ENCODE peak calls at places on chromosomes 13 and 19, in nine cellular contexts. L is EL; D is mesothelial cell of epicardium; Z is caudate nucleus; Y is hypothalamus; H is HS-27A; G is activated CD4-positive, alpha-beta T cell treated with anti-CD3 and anti-CD28 coated beads for 36 hours; Q is heart left ventricle; E is NCI-H2081. P is an unnamed sample.
A peak's percentile ranks its signal among the peaks of the same experiment; 100 is the strongest.

GRCh38 chr19:17420267-17420924 is 549 bp downstream of the MVB12A start:
- DNase-seq in L (peak; percentile 40), D (peak; percentile 55), Z (no peak), Y (no peak), H (no peak), G (peak; percentile 49), Q (peak; percentile 47), E (peak; percentile 35), P (peak; percentile 7)

GRCh38 chr19:42293539-42293938 is 8.4 kb upstream of the PRR19 start:
- DNase-seq in L (no peak), D (no peak), Z (no peak), Y (no peak), H (no peak), G (peak; percentile 29), Q (no peak), E (no peak), P (no peak)

GRCh38 chr13:114143806-114144605 is 11.6 kb upstream of the RASA3 start:
- DNase-seq in L (no peak), D (no peak), Z (no peak), Y (no peak), H (no peak), G (peak; percentile 76), Q (peak; percentile 17), E (no peak), P (no peak)

GRCh38 chr19:35266149-35266903 is 2.4 kb upstream of the USF2 start:
- DNase-seq in L (no peak), D (no peak), Z (no peak), Y (no peak), H (no peak), G (peak; percentile 8), Q (no peak), E (no peak), P (no peak)

GRCh38 chr13:91894311-91894710 is 495.9 kb downstream of the GPC5 start:
- DNase-seq in L (no peak), D (no peak), Z (no peak), Y (no peak), H (no peak), G (no peak), Q (no peak), E (no peak), P (no peak)

GRCh38 chr19:35715981-35716734 is 1.6 kb upstream of the KMT2B start:
- DNase-seq in L (no peak), D (peak; percentile 49), Z (no peak), Y (peak; percentile 49), H (no peak), G (peak; percentile 61), Q (no peak), E (no peak), P (no peak)

GRCh38 chr13:100694722-100695644 is 20.4 kb upstream of the TMTC4 start:
- DNase-seq in L (peak; percentile 68), D (peak; percentile 58), Z (no peak), Y (no peak), H (no peak), G (peak; percentile 39), Q (peak; percentile 45), E (no peak), P (no peak)

GRCh38 chr13:29481603-29482002 is 113.9 kb downstream of the SLC7A1 start:
- DNase-seq in L (no peak), D (no peak), Z (no peak), Y (no peak), H (no peak), G (no peak), Q (no peak), E (no peak), P (no peak)

GRCh38 chr19:4013886-4014540 is 6.5 kb downstream of the PIAS4 start:
- DNase-seq in L (no peak), D (no peak), Z (no peak), Y (no peak), H (no peak), G (no peak), Q (no peak), E (no peak), P (no peak)

GRCh38 chr19:39428309-39429112 is 7.2 kb downstream of the RPS16 start:
- DNase-seq in L (peak; percentile 90), D (peak; percentile 70), Z (no peak), Y (no peak), H (no peak), G (no peak), Q (peak; percentile 86), E (no peak), P (no peak)

GRCh38 chr13:110664673-110665072 is 41.2 kb downstream of the CARS2 start:
- DNase-seq in L (no peak), D (no peak), Z (no peak), Y (no peak), H (no peak), G (no peak), Q (no peak), E (no peak), P (no peak)

GRCh38 chr13:98492335-98493034 is 84.4 kb downstream of the STK24 start:
- DNase-seq in L (no peak), D (no peak), Z (no peak), Y (no peak), H (no peak), G (no peak), Q (no peak), E (no peak), P (no peak)

GRCh38 chr13:21058361-21058760 is 3.0 kb downstream of the LATS2 start:
- DNase-seq in L (peak; percentile 55), D (no peak), Z (no peak), Y (no peak), H (no peak), G (no peak), Q (no peak), E (no peak), P (no peak)

GRCh38 chr19:38183227-38183914 is 40.7 kb downstream of the DPF1 start:
- DNase-seq in L (no peak), D (peak; percentile 62), Z (peak; percentile 60), Y (no peak), H (no peak), G (peak; percentile 14), Q (peak; percentile 51), E (no peak), P (no peak)

GRCh38 chr19:1129535-1129934 is 25.7 kb downstream of the GPX4 start:
- DNase-seq in L (no peak), D (no peak), Z (no peak), Y (no peak), H (no peak), G (no peak), Q (no peak), E (no peak), P (no peak)

GRCh38 chr13:72384879-72385278 is 342.6 kb downstream of the MZT1 start:
- DNase-seq in L (peak; percentile 49), D (no peak), Z (no peak), Y (no peak), H (no peak), G (no peak), Q (no peak), E (no peak), P (no peak)

GRCh38 chr19:51651216-51651846 is 4.7 kb upstream of the SIGLEC14 start:
- DNase-seq in L (no peak), D (no peak), Z (no peak), Y (no peak), H (no peak), G (no peak), Q (peak; percentile 32), E (no peak), P (no peak)

GRCh38 chr13:47215741-47216140 is 318.9 kb upstream of the HTR2A start:
- DNase-seq in L (peak; percentile 97), D (no peak), Z (no peak), Y (no peak), H (peak; percentile 52), G (no peak), Q (no peak), E (no peak), P (no peak)

GRCh38 chr19:51321799-51322198 is 10.4 kb downstream of the IGLON5 start:
- DNase-seq in L (no peak), D (no peak), Z (no peak), Y (no peak), H (no peak), G (no peak), Q (no peak), E (no peak), P (no peak)

GRCh38 chr13:44637581-44637980 is 61.5 kb upstream of the TSC22D1 start:
- DNase-seq in L (no peak), D (no peak), Z (no peak), Y (no peak), H (no peak), G (no peak), Q (no peak), E (no peak), P (no peak)

GRCh38 chr19:29687244-29687896 is 22.1 kb downstream of the PLEKHF1 start:
- DNase-seq in L (peak; percentile 95), D (no peak), Z (no peak), Y (no peak), H (peak; percentile 84), G (peak; percentile 84), Q (no peak), E (no peak), P (no peak)

GRCh38 chr19:1211494-1212234 is 6.1 kb downstream of the STK11 start:
- DNase-seq in L (no peak), D (no peak), Z (no peak), Y (no peak), H (no peak), G (no peak), Q (peak; percentile 40), E (no peak), P (no peak)

GRCh38 chr13:95432141-95432540 is 120.4 kb upstream of the CLDN10 start:
- DNase-seq in L (no peak), D (no peak), Z (no peak), Y (no peak), H (no peak), G (no peak), Q (no peak), E (no peak), P (no peak)

GRCh38 chr19:15615526-15615925 is 508 bp downstream of the CYP4F8 start:
- DNase-seq in L (no peak), D (no peak), Z (no peak), Y (no peak), H (no peak), G (no peak), Q (no peak), E (no peak), P (no peak)

GRCh38 chr13:113584870-113585671 is 518 bp downstream of the TFDP1 start:
- DNase-seq in L (peak; percentile 23), D (peak; percentile 49), Z (no peak), Y (no peak), H (no peak), G (peak; percentile 51), Q (peak; percentile 25), E (peak; percentile 31), P (no peak)

GRCh38 chr19:51417107-51417806 is at the start of gene SIGLEC10:
- DNase-seq in L (peak; percentile 28), D (no peak), Z (peak; percentile 10), Y (no peak), H (no peak), G (peak; percentile 73), Q (peak; percentile 56), E (no peak), P (no peak)

GRCh38 chr13:99258210-99258860 is at the start of gene GPR18:
- DNase-seq in L (no peak), D (no peak), Z (no peak), Y (no peak), H (no peak), G (peak; percentile 62), Q (no peak), E (no peak), P (no peak)